ENCODE peak calls at places on chromosome 7, in eight cellular contexts. X is cardiac muscle cell; J is body of pancreas; Z is fibroblast of lung; Q is CD4-positive, alpha-beta T cell; V is HepG2; L is upper lobe of left lung; H is GM23248. I is an unnamed sample.
A peak's percentile ranks its signal among the peaks of the same experiment; 100 is the strongest.

GRCh38 chr7:157588271-157588589 is 251.4 kb downstream of the DNAJB6 start:
- DNase-seq in X (no peak), J (no peak), Z (no peak), Q (no peak), V (no peak), L (no peak), H (no peak), I (no peak)

GRCh38 chr7:21580073-21580521 is 37.3 kb downstream of the DNAH11 start:
- DNase-seq in X (peak; percentile 42), J (no peak), Z (peak; percentile 94), Q (no peak), V (no peak), L (no peak), H (peak; percentile 72), I (no peak)

GRCh38 chr7:20595971-20596370 is 19.5 kb upstream of the ABCB5 start:
- DNase-seq in X (no peak), J (no peak), Z (no peak), Q (no peak), V (no peak), L (no peak), H (no peak), I (no peak)

GRCh38 chr7:128022631-128023532 is 8.4 kb downstream of the LRRC4 start:
- DNase-seq in X (peak; percentile 47), J (no peak), Z (peak; percentile 66), Q (no peak), V (no peak), L (no peak), H (peak; percentile 72), I (no peak)

GRCh38 chr7:36029846-36030510 is 123.1 kb upstream of the EEPD1 start:
- DNase-seq in X (no peak), J (no peak), Z (no peak), Q (no peak), V (no peak), L (no peak), H (no peak), I (no peak)

GRCh38 chr7:28408105-28408973 is 4.0 kb upstream of the CREB5 start:
- DNase-seq in X (no peak), J (peak; percentile 6), Z (no peak), Q (no peak), V (no peak), L (no peak), H (peak; percentile 87), I (no peak)

GRCh38 chr7:157558875-157559595 is 222.2 kb downstream of the DNAJB6 start:
- DNase-seq in X (no peak), J (no peak), Z (no peak), Q (no peak), V (peak; percentile 48), L (no peak), H (no peak), I (no peak)

GRCh38 chr7:155979994-155980393 is 167.7 kb upstream of the SHH start:
- DNase-seq in X (no peak), J (no peak), Z (no peak), Q (no peak), V (no peak), L (peak; percentile 10), H (no peak), I (no peak)

GRCh38 chr7:19397917-19398316 is 252.7 kb upstream of the FERD3L start:
- DNase-seq in X (peak; percentile 23), J (no peak), Z (peak; percentile 63), Q (no peak), V (no peak), L (no peak), H (no peak), I (no peak)

GRCh38 chr7:96080021-96080420 is 241.9 kb downstream of the SLC25A13 start:
- DNase-seq in X (no peak), J (no peak), Z (peak; percentile 17), Q (no peak), V (no peak), L (no peak), H (no peak), I (peak; percentile 70)

GRCh38 chr7:46147871-46148270 is 226.8 kb upstream of the IGFBP3 start:
- DNase-seq in X (no peak), J (no peak), Z (no peak), Q (no peak), V (no peak), L (no peak), H (no peak), I (no peak)

GRCh38 chr7:28125381-28126046 is 55.1 kb downstream of the JAZF1 start:
- DNase-seq in X (peak; percentile 42), J (no peak), Z (peak; percentile 51), Q (no peak), V (no peak), L (no peak), H (peak; percentile 38), I (no peak)

GRCh38 chr7:50866343-50867047 is 83.8 kb upstream of the GRB10 start:
- DNase-seq in X (no peak), J (no peak), Z (no peak), Q (no peak), V (no peak), L (no peak), H (no peak), I (no peak)

GRCh38 chr7:143222782-143223181 is 945 bp downstream of the TAS2R40 start:
- DNase-seq in X (no peak), J (no peak), Z (no peak), Q (no peak), V (no peak), L (peak; percentile 80), H (no peak), I (no peak)
- H3K27ac ChIP-seq in X (no peak overlapping the region), J (no peak overlapping the region), Z (no peak overlapping the region), Q (no peak overlapping the region), V (no peak overlapping the region), L (peak overlapping the region; percentile 55), H (no peak overlapping the region), I (no peak overlapping the region)

DNA sequence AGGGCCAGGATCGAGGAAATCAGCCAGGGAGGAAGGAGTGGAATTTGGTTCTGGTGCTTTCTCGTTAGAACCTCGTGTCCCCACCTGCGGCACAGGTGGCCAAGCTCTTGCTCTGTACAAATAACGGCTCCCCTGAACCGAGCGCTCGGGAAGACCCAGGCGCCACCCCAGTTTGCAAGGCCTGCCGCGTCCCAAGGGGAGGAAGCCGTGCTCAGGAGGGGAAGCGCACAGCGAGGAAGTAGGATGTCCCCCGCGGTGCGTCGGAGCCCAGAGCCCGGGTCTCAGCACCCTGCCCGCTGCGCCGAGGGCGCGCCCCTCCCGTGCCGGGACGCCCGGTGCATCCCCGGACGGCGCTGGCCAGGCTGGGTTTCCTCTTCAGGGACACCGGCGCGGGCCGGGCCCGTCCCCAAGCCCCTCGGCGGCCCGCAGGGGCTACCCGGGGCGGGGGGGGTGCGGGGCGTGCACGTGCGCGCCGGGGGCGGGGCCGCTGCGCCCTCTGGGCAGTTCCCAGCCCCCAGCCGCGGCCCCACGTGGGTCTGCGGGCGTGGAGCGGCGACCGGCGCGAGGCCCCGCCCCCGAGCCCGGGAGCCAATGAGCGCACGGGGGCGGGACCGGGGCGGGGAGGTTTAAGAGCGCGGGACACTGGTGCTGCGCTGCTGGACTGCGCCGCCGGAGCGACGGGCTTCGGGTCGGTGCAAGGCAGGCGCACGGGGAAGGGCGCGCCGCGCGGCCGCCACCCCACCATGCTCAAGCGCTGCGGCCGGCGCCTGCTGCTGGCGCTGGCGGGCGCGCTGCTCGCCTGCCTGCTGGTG is at the start of gene LFNG:
- DNase-seq in X (peak; percentile 90), J (peak; percentile 93), Z (peak; percentile 86), Q (peak; percentile 86), V (peak; percentile 72), L (peak; percentile 86), H (peak; percentile 94), I (peak; percentile 95)
- H3K27ac ChIP-seq in X (no peak within 1 kb of the TSS), J (peak within 1 kb of the TSS; percentile 96), Z (no peak within 1 kb of the TSS), Q (peak within 1 kb of the TSS; percentile 88), V (no peak within 1 kb of the TSS), L (peak within 1 kb of the TSS; percentile 83), H (no peak within 1 kb of the TSS), I (peak within 1 kb of the TSS; percentile 47)

GRCh38 chr7:131619336-131620305 is 63.2 kb upstream of the PODXL start:
- DNase-seq in X (no peak), J (no peak), Z (no peak), Q (no peak), V (no peak), L (no peak), H (peak; percentile 60), I (no peak)
- H3K27ac ChIP-seq in X (peak overlapping the region; percentile 34), J (no peak overlapping the region), Z (no peak overlapping the region), Q (no peak overlapping the region), V (no peak overlapping the region), L (peak overlapping the region; percentile 32), H (no peak overlapping the region), I (no peak overlapping the region)

GRCh38 chr7:106116162-106116704 is 4.1 kb upstream of the SYPL1 start:
- DNase-seq in X (no peak), J (no peak), Z (no peak), Q (no peak), V (no peak), L (no peak), H (no peak), I (no peak)

GRCh38 chr7:106112972-106113421 is 885 bp upstream of the SYPL1 start:
- DNase-seq in X (no peak), J (no peak), Z (no peak), Q (no peak), V (no peak), L (no peak), H (no peak), I (no peak)

GRCh38 chr7:106117767-106118544 is 5.8 kb upstream of the SYPL1 start:
- DNase-seq in X (no peak), J (no peak), Z (no peak), Q (no peak), V (no peak), L (no peak), H (no peak), I (no peak)

GRCh38 chr7:106112118-106112971 is at the start of gene SYPL1:
- DNase-seq in X (peak; percentile 97), J (peak; percentile 92), Z (peak; percentile 89), Q (peak; percentile 94), V (peak; percentile 78), L (peak; percentile 95), H (peak; percentile 93), I (peak; percentile 95)

DNA sequence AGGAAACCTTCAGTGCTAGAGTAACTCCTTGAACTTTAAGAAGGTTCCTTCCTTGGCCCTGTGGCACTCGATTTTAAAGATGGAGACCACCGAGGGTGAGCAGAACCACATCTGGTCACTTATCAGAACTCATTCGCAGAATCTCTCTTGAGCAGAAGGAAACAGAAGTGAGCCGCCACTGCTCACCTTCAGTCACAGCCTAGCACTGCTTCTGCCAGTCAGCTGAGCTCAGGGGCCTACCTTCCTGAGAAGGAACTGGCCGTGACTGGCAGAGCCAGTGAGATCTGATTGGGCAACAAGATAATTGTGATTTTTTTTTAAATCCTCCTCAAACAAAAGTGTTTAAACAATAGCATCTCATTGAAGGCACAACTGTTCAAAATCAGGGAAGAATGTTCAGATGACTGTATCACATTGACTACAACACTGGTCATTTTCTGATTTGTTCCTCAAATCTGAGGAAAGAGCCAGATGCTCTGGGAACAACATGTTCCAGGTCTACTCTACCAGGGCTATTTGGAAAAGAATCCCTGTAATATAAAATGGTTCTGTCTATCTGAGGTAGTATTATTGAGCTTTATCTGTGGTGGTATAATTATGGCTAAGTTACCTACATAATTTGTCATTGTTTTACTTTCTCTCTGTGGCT is 2.7 kb upstream of the SYPL1 start:
- DNase-seq in X (no peak), J (no peak), Z (no peak), Q (peak; percentile 24), V (no peak), L (no peak), H (no peak), I (no peak)
- H3K27ac ChIP-seq in X (no peak overlapping the region), J (no peak overlapping the region), Z (no peak overlapping the region), Q (peak overlapping the region; percentile 5), V (no peak overlapping the region), L (no peak overlapping the region), H (no peak overlapping the region), I (no peak overlapping the region)

GRCh38 chr7:139659922-139660316 is 117.9 kb downstream of the HIPK2 start:
- DNase-seq in X (no peak), J (peak; percentile 46), Z (no peak), Q (no peak), V (peak; percentile 56), L (no peak), H (no peak), I (no peak)
- H3K27ac ChIP-seq in X (peak overlapping the region; percentile 90), J (peak overlapping the region; percentile 83), Z (no peak overlapping the region), Q (no peak overlapping the region), V (peak overlapping the region; percentile 84), L (no peak overlapping the region), H (no peak overlapping the region), I (no peak overlapping the region)

I was measured in A673.